ENCODE peak calls at places on chromosomes 5 and 9, in four cellular contexts. S is mammary epithelial cell, F is heart right ventricle, R is lung. Z is an unnamed sample.

GRCh38 chr5:86999951-87000350 is 267.7 kb upstream of the RASA1 start:
- DNase-seq in S (no peak), F (no peak), R (no peak), Z (peak; percentile 73)

GRCh38 chr5:32504923-32505596 is 60.5 kb upstream of the ZFR start:
- DNase-seq in S (no peak), F (peak; percentile 53), R (no peak), Z (peak; percentile 7)

GRCh38 chr5:132019857-132020555 is 8.5 kb upstream of the ACSL6 start:
- DNase-seq in S (peak; percentile 46), F (no peak), R (no peak), Z (no peak)

GRCh38 chr9:38181216-38181615 is 112.2 kb upstream of the SHB start:
- DNase-seq in S (no peak), F (no peak), R (no peak), Z (no peak)

GRCh38 chr5:151534345-151534744 is 56.8 kb downstream of the FAT2 start:
- DNase-seq in S (no peak), F (no peak), R (no peak), Z (no peak)

GRCh38 chr5:132747064-132747692 is at the start of gene CCNI2:
- DNase-seq in S (peak; percentile 5), F (peak; percentile 37), R (no peak), Z (no peak)

GRCh38 chr5:399296-400281 is 43.4 kb upstream of the EXOC3 start:
- DNase-seq in S (peak; percentile 59), F (peak; percentile 85), R (peak; percentile 64), Z (peak; percentile 67)

GRCh38 chr5:5141625-5142527 is 1.7 kb downstream of the ADAMTS16 start:
- DNase-seq in S (peak; percentile 29), F (no peak), R (peak; percentile 47), Z (no peak)

GRCh38 chr9:98530275-98530674 is 178.5 kb downstream of the GABBR2 start:
- DNase-seq in S (no peak), F (no peak), R (no peak), Z (no peak)

GRCh38 chr5:28542968-28543367 is 1504.6 kb upstream of the CDH9 start:
- DNase-seq in S (peak; percentile 87), F (no peak), R (no peak), Z (peak; percentile 44)

GRCh38 chr9:96567203-96567700 is 52.4 kb downstream of the CDC14B start:
- DNase-seq in S (no peak), F (no peak), R (no peak), Z (no peak)

GRCh38 chr5:170597109-170597741 is 93.4 kb downstream of the KCNIP1 start:
- DNase-seq in S (peak; percentile 95), F (no peak), R (no peak), Z (peak; percentile 94)

GRCh38 chr5:71658916-71659661 is 60.0 kb upstream of the CARTPT start:
- DNase-seq in S (no peak), F (no peak), R (no peak), Z (no peak)

GRCh38 chr5:40486437-40487270 is 193.1 kb upstream of the PTGER4 start:
- DNase-seq in S (peak; percentile 81), F (no peak), R (no peak), Z (no peak)

GRCh38 chr9:129042016-129042415 is 5.6 kb downstream of the MIGA2 start:
- DNase-seq in S (no peak), F (no peak), R (no peak), Z (no peak)

GRCh38 chr5:14190194-14191164 is 47.3 kb downstream of the TRIO start:
- DNase-seq in S (peak; percentile 97), F (no peak), R (no peak), Z (peak; percentile 89)

GRCh38 chr5:6632324-6632930 is 417 bp downstream of the NSUN2 start:
- DNase-seq in S (no peak), F (no peak), R (peak; percentile 33), Z (no peak)

GRCh38 chr5:1244976-1245375 is 19.8 kb downstream of the SLC6A18 start:
- DNase-seq in S (no peak), F (no peak), R (no peak), Z (no peak)

GRCh38 chr5:64680289-64680688 is 10.0 kb upstream of the SHISAL2B start:
- DNase-seq in S (peak; percentile 48), F (no peak), R (no peak), Z (no peak)

GRCh38 chr9:34025062-34025461 is 23.6 kb downstream of the UBAP2 start:
- DNase-seq in S (no peak), F (no peak), R (no peak), Z (no peak)

GRCh38 chr5:133225671-133226152 is 173.9 kb downstream of the HSPA4 start:
- DNase-seq in S (peak; percentile 48), F (no peak), R (no peak), Z (no peak)

GRCh38 chr5:84688566-84688965 is 303.9 kb upstream of the EDIL3 start:
- DNase-seq in S (peak; percentile 93), F (no peak), R (no peak), Z (no peak)

GRCh38 chr5:68274847-68275700 is 59.5 kb downstream of the PIK3R1 start:
- DNase-seq in S (no peak), F (no peak), R (no peak), Z (no peak)

GRCh38 chr5:66892715-66893114 is 296.5 kb downstream of the MAST4 start:
- DNase-seq in S (peak; percentile 88), F (no peak), R (no peak), Z (no peak)

GRCh38 chr5:131854134-131854533 is 57.3 kb upstream of the FNIP1 start:
- DNase-seq in S (peak; percentile 62), F (no peak), R (no peak), Z (no peak)

GRCh38 chr5:135138116-135138850 is 104.3 kb upstream of the PITX1 start:
- DNase-seq in S (peak; percentile 65), F (no peak), R (no peak), Z (no peak)

GRCh38 chr5:90878081-90878480 is 319.5 kb downstream of the ADGRV1 start:
- DNase-seq in S (no peak), F (no peak), R (peak; percentile 65), Z (no peak)

GRCh38 chr5:91038180-91038808 is 344.8 kb downstream of the ARRDC3 start:
- DNase-seq in S (no peak), F (no peak), R (no peak), Z (no peak)

GRCh38 chr9:101527066-101527465 is 6.6 kb upstream of the RNF20 start:
- DNase-seq in S (peak; percentile 35), F (no peak), R (no peak), Z (no peak)

GRCh38 chr9:130597228-130597627 is 17.9 kb downstream of the FUBP3 start:
- DNase-seq in S (no peak), F (no peak), R (no peak), Z (no peak)

GRCh38 chr5:94080390-94080789 is 339.0 kb upstream of the POU5F2 start:
- DNase-seq in S (no peak), F (no peak), R (no peak), Z (no peak)

GRCh38 chr9:135885100-135885853 is 22.1 kb downstream of the CAMSAP1 start:
- DNase-seq in S (no peak), F (no peak), R (no peak), Z (no peak)

GRCh38 chr5:124651663-124652513 is 94.6 kb downstream of the ZNF608 start:
- DNase-seq in S (peak; percentile 77), F (peak; percentile 87), R (peak; percentile 79), Z (no peak)

GRCh38 chr9:81202292-81202691 is 487.1 kb downstream of the TLE1 start:
- DNase-seq in S (no peak), F (no peak), R (no peak), Z (no peak)

GRCh38 chr9:110880123-110880522 is 158.1 kb downstream of the LPAR1 start:
- DNase-seq in S (no peak), F (no peak), R (no peak), Z (peak; percentile 7)

DNA sequence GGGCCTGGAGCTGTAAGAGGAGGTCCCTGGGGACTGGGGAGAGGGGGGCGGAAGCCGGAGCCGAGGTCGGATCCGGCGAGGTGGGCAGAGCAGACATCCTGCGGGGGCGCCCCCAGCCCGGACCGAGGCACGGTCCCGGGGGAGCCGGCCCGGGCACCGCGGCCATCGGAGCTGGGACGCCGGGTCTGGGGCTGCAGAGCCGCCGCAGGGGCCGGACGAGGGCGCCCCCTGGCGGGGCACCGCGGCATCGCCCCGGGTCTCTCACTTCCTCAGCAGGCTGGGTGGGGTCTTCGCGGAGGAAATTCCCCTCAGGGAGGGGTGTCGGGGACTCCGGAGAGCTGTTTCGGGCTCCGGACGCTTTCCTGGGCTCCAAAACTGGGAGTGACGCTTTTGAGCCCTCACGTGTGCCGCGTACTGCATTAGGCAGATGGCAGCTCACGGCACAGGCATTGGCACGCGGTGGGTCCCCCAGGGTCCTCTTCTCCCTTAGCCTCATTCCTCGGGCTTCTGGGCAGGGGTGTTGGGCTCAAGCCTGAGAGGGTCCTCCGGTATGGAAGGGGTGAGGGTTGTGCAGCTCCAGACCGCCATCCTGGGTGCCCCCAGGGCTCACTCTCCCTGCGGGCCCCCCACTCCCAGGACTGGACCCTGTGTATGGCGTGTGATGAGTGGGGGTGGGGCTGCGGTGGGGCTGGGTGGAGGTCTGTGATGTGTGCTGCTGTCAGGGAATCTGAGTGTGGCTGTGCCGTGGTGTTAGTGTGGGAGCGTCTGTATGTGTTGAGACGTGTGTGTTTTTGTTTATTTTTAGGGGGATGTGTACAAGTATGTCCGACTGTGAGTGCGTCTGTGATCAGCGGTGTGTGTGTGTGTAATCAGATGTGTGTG is 29.6 kb downstream of the LHX2 start:
- DNase-seq in S (no peak), F (peak; percentile 72), R (no peak), Z (no peak)
- H3K27me3 ChIP-seq in S (peaks cover 12% of the 10 kb centered on the region), F (peaks cover 53% of the 10 kb centered on the region), R (no peaks in the 10 kb centered on the region), Z (peaks cover 70% of the 10 kb centered on the region)

DNA sequence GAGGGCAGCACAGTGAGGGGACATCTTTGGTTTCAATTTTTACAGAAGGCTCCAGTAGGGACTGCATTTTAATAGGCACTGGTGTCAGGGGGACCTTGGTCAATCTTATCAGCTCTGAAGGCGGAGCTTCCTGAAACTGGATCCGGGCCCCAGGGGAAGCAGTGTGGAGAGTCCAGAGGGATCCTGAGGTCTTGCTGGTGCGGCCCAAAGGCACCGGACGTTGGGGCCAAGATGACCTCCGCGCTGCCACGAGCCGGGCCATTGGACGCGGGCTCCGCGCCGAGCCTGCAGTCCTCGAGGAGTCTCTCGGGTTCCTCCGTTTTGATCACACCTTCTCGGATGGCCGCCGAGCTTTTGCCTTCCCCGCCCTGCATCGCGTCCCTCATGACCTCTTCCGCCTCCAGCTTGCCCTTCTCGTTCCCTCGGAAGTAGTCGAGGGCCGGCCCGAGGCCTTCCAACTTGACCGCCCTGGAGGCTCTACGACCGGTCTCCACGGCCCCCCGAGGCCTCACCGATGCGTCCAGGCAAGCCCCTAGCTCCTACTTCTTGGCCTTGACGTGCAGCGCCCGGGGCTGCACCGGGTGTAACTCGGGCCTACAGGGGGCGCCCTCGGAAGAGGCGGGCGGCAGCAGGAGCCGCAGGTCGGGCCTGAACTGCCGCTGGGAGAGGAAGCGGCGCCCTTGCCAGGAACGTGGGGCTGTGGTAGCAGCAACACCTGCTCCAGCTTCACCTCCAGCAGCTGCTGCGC is 18.8 kb downstream of the C5orf52 start:
- DNase-seq in S (no peak), F (peak; percentile 18), R (no peak), Z (no peak)
- TF ChIP-seq CTCF in S (no peak), F (no peak), R (no peak), Z (peak; percentile 35)

GRCh38 chr5:58868931-58869330 is 286.1 kb downstream of the RAB3C start:
- DNase-seq in S (peak; percentile 35), F (no peak), R (no peak), Z (no peak)
- H3K4me3 ChIP-seq in S (no peak overlapping the region), F (no peak overlapping the region), R (no peak overlapping the region), Z (no peak overlapping the region)

GRCh38 chr5:80569961-80570786 is at the start of gene ANKRD34B:
- DNase-seq in S (peak; percentile 42), F (no peak), R (no peak), Z (no peak)

GRCh38 chr5:80569086-80569960 is 757 bp downstream of the ANKRD34B start:
- DNase-seq in S (no peak), F (no peak), R (no peak), Z (no peak)

GRCh38 chr5:80565330-80565729 is 4.8 kb downstream of the ANKRD34B start:
- DNase-seq in S (no peak), F (no peak), R (no peak), Z (peak; percentile 45)

GRCh38 chr5:80566711-80567259 is 3.3 kb downstream of the ANKRD34B start:
- DNase-seq in S (no peak), F (no peak), R (no peak), Z (no peak)

GRCh38 chr5:80568251-80568650 is 1.8 kb downstream of the ANKRD34B start:
- DNase-seq in S (no peak), F (no peak), R (no peak), Z (no peak)
- H3K27me3 ChIP-seq in S (peaks cover 28% of the 10 kb centered on the region), F (peaks cover 68% of the 10 kb centered on the region), R (peaks cover 13% of the 10 kb centered on the region), Z (peaks cover 21% of the 10 kb centered on the region)

Z was measured in kidney epithelial cell.